ENCODE peak calls at places on chromosomes 6 and 20, in nine cellular contexts. M is transverse colon, P is GM13976, Z is GM23338, L is GM10248, V is H9, J is brain microvascular endothelial cell, X is B cell, N is tibial nerve. H is an unnamed sample.

GRCh38 chr6:70221025-70221714 is 81.7 kb downstream of the COL9A1 start:
- DNase-seq in M (no peak), P (peak; percentile 50), Z (peak; percentile 71), L (peak; percentile 43), V (no peak), J (no peak), X (peak; percentile 46), N (no peak), H (no peak)

GRCh38 chr20:63149531-63150207 is 66.3 kb downstream of the YTHDF1 start:
- DNase-seq in M (no peak), P (no peak), Z (no peak), L (no peak), V (no peak), J (no peak), X (no peak), N (no peak), H (no peak)

GRCh38 chr20:41415191-41415590 is 48.6 kb upstream of the EMILIN3 start:
- DNase-seq in M (no peak), P (no peak), Z (no peak), L (no peak), V (no peak), J (no peak), X (no peak), N (no peak), H (no peak)

GRCh38 chr6:43979525-43979924 is 147.7 kb downstream of the MRPL14 start:
- DNase-seq in M (no peak), P (no peak), Z (no peak), L (no peak), V (no peak), J (no peak), X (no peak), N (no peak), H (no peak)

GRCh38 chr6:34514593-34515472 is 41.3 kb downstream of the SPDEF start:
- DNase-seq in M (no peak), P (no peak), Z (peak; percentile 84), L (no peak), V (peak; percentile 71), J (peak; percentile 55), X (no peak), N (no peak), H (no peak)

GRCh38 chr6:25193147-25193864 is 85.9 kb upstream of the CARMIL1 start:
- DNase-seq in M (no peak), P (no peak), Z (no peak), L (no peak), V (no peak), J (peak; percentile 91), X (no peak), N (no peak), H (no peak)

GRCh38 chr6:83546636-83547035 is 34.3 kb downstream of the PRSS35 start:
- DNase-seq in M (peak; percentile 6), P (no peak), Z (no peak), L (no peak), V (no peak), J (no peak), X (no peak), N (no peak), H (no peak)

GRCh38 chr6:168624540-168624939 is 183.6 kb downstream of the SMOC2 start:
- DNase-seq in M (no peak), P (no peak), Z (no peak), L (no peak), V (no peak), J (no peak), X (no peak), N (no peak), H (no peak)

GRCh38 chr6:2989332-2990178 is 10.1 kb upstream of the NQO2 start:
- DNase-seq in M (peak; percentile 89), P (peak; percentile 79), Z (peak; percentile 100), L (peak; percentile 75), V (peak; percentile 90), J (peak; percentile 97), X (peak; percentile 66), N (peak; percentile 72), H (peak; percentile 90)
- TF ChIP-seq CTCF in M (no peak), P (no peak), Z (no peak), L (no peak), V (peak; percentile 44), J (no peak), X (peak; percentile 58), N (peak; percentile 4), H (no peak)

GRCh38 chr20:10853176-10853575 is 179.4 kb upstream of the JAG1 start:
- DNase-seq in M (no peak), P (no peak), Z (no peak), L (no peak), V (no peak), J (no peak), X (no peak), N (no peak), H (no peak)
- TF ChIP-seq CTCF in M (no peak), P (no peak), Z (no peak), L (no peak), V (no peak), J (no peak), X (no peak), N (no peak), H (no peak)

GRCh38 chr20:32638848-32639247 is 34.9 kb downstream of the C20orf203 start:
- DNase-seq in M (no peak), P (no peak), Z (peak; percentile 56), L (no peak), V (no peak), J (no peak), X (no peak), N (no peak), H (no peak)
- TF ChIP-seq CTCF in M (no peak), P (no peak), Z (peak; percentile 32), L (no peak), V (peak; percentile 49), J (peak; percentile 34), X (no peak), N (no peak), H (no peak)

GRCh38 chr6:106626485-106626884 is 2.8 kb downstream of the RTN4IP1 start:
- DNase-seq in M (no peak), P (no peak), Z (no peak), L (no peak), V (no peak), J (no peak), X (no peak), N (no peak), H (no peak)
- TF ChIP-seq CTCF in M (no peak), P (no peak), Z (no peak), L (no peak), V (no peak), J (no peak), X (no peak), N (no peak), H (no peak)

GRCh38 chr6:32118782-32119628 is 9.0 kb downstream of the ATF6B start:
- DNase-seq in M (peak; percentile 90), P (peak; percentile 87), Z (peak; percentile 89), L (peak; percentile 84), V (peak; percentile 91), J (peak; percentile 85), X (peak; percentile 70), N (peak; percentile 76), H (peak; percentile 80)
- TF ChIP-seq CTCF in M (peak; percentile 87), P (peak; percentile 91), Z (peak; percentile 85), L (peak; percentile 97), V (peak; percentile 94), J (peak; percentile 95), X (peak; percentile 95), N (peak; percentile 95), H (peak; percentile 85)

DNA sequence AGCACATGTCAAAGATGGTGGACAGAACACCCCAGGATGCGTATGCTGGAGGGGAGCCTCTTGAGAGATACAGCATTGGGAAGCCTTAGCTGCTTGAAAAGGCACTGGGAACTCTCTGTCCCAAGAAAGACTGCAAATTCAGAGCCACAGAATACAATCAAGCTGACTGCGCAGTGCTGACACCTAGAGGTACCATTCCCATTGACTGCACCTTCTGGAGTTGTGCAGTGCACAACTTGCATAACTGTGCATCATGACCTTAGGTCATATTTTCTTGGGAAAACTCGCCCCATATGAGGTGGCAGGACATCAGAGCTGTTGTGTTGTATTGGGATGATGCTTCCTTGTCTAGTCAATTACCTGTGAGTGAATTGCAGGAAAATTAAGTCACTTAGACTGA is 646.5 kb upstream of the NOX3 start:
- DNase-seq in M (peak; percentile 10), P (no peak), Z (peak; percentile 51), L (no peak), V (peak; percentile 38), J (peak; percentile 8), X (no peak), N (no peak), H (no peak)
- TF ChIP-seq CTCF in M (peak; percentile 8), P (no peak), Z (peak; percentile 48), L (no peak), V (peak; percentile 60), J (peak; percentile 45), X (no peak), N (no peak), H (no peak)